ENCODE peak calls at places on chromosome 18, in seven cellular contexts. One of them, this sample, is unnamed.
A peak's percentile ranks its signal among the peaks of the same experiment; 100 is the strongest.

GRCh38 chr18:28626757-28627156 is 449.8 kb upstream of the CDH2 start:
- DNase-seq in GM23248: no peak
- DNase-seq in tibial artery: no peak
- DNase-seq in CD8-positive, alpha-beta T cell: no peak
- DNase-seq in neural progenitor cell: no peak
- DNase-seq in upper lobe of right lung: no peak
- DNase-seq in thoracic aorta: no peak
- DNase-seq in this sample: no peak

GRCh38 chr18:69658137-69658536 is 257.4 kb downstream of the DOK6 start:
- DNase-seq in GM23248: peak; percentile 32
- DNase-seq in tibial artery: no peak
- DNase-seq in CD8-positive, alpha-beta T cell: no peak
- DNase-seq in neural progenitor cell: no peak
- DNase-seq in upper lobe of right lung: no peak
- DNase-seq in thoracic aorta: no peak
- DNase-seq in this sample: no peak

GRCh38 chr18:79902640-79903039 is 48.8 kb downstream of the SLC66A2 start:
- DNase-seq in GM23248: no peak
- DNase-seq in tibial artery: peak; percentile 15
- DNase-seq in CD8-positive, alpha-beta T cell: no peak
- DNase-seq in neural progenitor cell: no peak
- DNase-seq in upper lobe of right lung: peak; percentile 57
- DNase-seq in thoracic aorta: no peak
- DNase-seq in this sample: no peak

GRCh38 chr18:44589709-44590108 is 91.0 kb upstream of the SETBP1 start:
- DNase-seq in GM23248: peak; percentile 84
- DNase-seq in tibial artery: no peak
- DNase-seq in CD8-positive, alpha-beta T cell: no peak
- DNase-seq in neural progenitor cell: no peak
- DNase-seq in upper lobe of right lung: no peak
- DNase-seq in thoracic aorta: no peak
- DNase-seq in this sample: no peak

GRCh38 chr18:9365406-9365805 is 30.8 kb downstream of the TWSG1 start:
- DNase-seq in GM23248: peak; percentile 38
- DNase-seq in tibial artery: no peak
- DNase-seq in CD8-positive, alpha-beta T cell: no peak
- DNase-seq in neural progenitor cell: no peak
- DNase-seq in upper lobe of right lung: no peak
- DNase-seq in thoracic aorta: no peak
- DNase-seq in this sample: no peak

GRCh38 chr18:23593720-23594119 is 7.4 kb upstream of the NPC1 start:
- DNase-seq in GM23248: peak; percentile 95
- DNase-seq in tibial artery: no peak
- DNase-seq in CD8-positive, alpha-beta T cell: no peak
- DNase-seq in neural progenitor cell: no peak
- DNase-seq in upper lobe of right lung: no peak
- DNase-seq in thoracic aorta: no peak
- DNase-seq in this sample: no peak

GRCh38 chr18:39732918-39733317 is 2167.3 kb upstream of the CELF4 start:
- DNase-seq in GM23248: no peak
- DNase-seq in tibial artery: no peak
- DNase-seq in CD8-positive, alpha-beta T cell: no peak
- DNase-seq in neural progenitor cell: no peak
- DNase-seq in upper lobe of right lung: no peak
- DNase-seq in thoracic aorta: no peak
- DNase-seq in this sample: no peak

GRCh38 chr18:77062518-77063003 is 70.0 kb downstream of the MBP start:
- DNase-seq in GM23248: no peak
- DNase-seq in tibial artery: no peak
- DNase-seq in CD8-positive, alpha-beta T cell: peak; percentile 51
- DNase-seq in neural progenitor cell: no peak
- DNase-seq in upper lobe of right lung: no peak
- DNase-seq in thoracic aorta: no peak
- DNase-seq in this sample: no peak

GRCh38 chr18:55509631-55510372 is 78.2 kb downstream of the TCF4 start:
- DNase-seq in GM23248: peak; percentile 88
- DNase-seq in tibial artery: no peak
- DNase-seq in CD8-positive, alpha-beta T cell: no peak
- DNase-seq in neural progenitor cell: no peak
- DNase-seq in upper lobe of right lung: no peak
- DNase-seq in thoracic aorta: no peak
- DNase-seq in this sample: no peak

GRCh38 chr18:13379062-13379800 is 160.7 kb downstream of the LDLRAD4 start:
- DNase-seq in GM23248: no peak
- DNase-seq in tibial artery: no peak
- DNase-seq in CD8-positive, alpha-beta T cell: no peak
- DNase-seq in neural progenitor cell: no peak
- DNase-seq in upper lobe of right lung: no peak
- DNase-seq in thoracic aorta: no peak
- DNase-seq in this sample: no peak

GRCh38 chr18:61842146-61842545 is 50.7 kb downstream of the RNF152 start:
- DNase-seq in GM23248: no peak
- DNase-seq in tibial artery: no peak
- DNase-seq in CD8-positive, alpha-beta T cell: no peak
- DNase-seq in neural progenitor cell: no peak
- DNase-seq in upper lobe of right lung: no peak
- DNase-seq in thoracic aorta: no peak
- DNase-seq in this sample: no peak

GRCh38 chr18:12236934-12237832 is 17.0 kb upstream of the CIDEA start:
- DNase-seq in GM23248: peak; percentile 77
- DNase-seq in tibial artery: peak; percentile 65
- DNase-seq in CD8-positive, alpha-beta T cell: peak; percentile 52
- DNase-seq in neural progenitor cell: peak; percentile 83
- DNase-seq in upper lobe of right lung: peak; percentile 89
- DNase-seq in thoracic aorta: no peak
- DNase-seq in this sample: peak; percentile 79

GRCh38 chr18:11245889-11246288 is 96.5 kb upstream of the PIEZO2 start:
- DNase-seq in GM23248: peak; percentile 64
- DNase-seq in tibial artery: no peak
- DNase-seq in CD8-positive, alpha-beta T cell: no peak
- DNase-seq in neural progenitor cell: no peak
- DNase-seq in upper lobe of right lung: no peak
- DNase-seq in thoracic aorta: no peak
- DNase-seq in this sample: no peak

GRCh38 chr18:8426401-8426800 is 182.8 kb upstream of the RAB12 start:
- DNase-seq in GM23248: no peak
- DNase-seq in tibial artery: no peak
- DNase-seq in CD8-positive, alpha-beta T cell: no peak
- DNase-seq in neural progenitor cell: peak; percentile 44
- DNase-seq in upper lobe of right lung: no peak
- DNase-seq in thoracic aorta: no peak
- DNase-seq in this sample: no peak

GRCh38 chr18:59996370-59996966 is 96.7 kb downstream of the PMAIP1 start:
- DNase-seq in GM23248: peak; percentile 68
- DNase-seq in tibial artery: no peak
- DNase-seq in CD8-positive, alpha-beta T cell: no peak
- DNase-seq in neural progenitor cell: peak; percentile 54
- DNase-seq in upper lobe of right lung: no peak
- DNase-seq in thoracic aorta: no peak
- DNase-seq in this sample: peak; percentile 26

DNA sequence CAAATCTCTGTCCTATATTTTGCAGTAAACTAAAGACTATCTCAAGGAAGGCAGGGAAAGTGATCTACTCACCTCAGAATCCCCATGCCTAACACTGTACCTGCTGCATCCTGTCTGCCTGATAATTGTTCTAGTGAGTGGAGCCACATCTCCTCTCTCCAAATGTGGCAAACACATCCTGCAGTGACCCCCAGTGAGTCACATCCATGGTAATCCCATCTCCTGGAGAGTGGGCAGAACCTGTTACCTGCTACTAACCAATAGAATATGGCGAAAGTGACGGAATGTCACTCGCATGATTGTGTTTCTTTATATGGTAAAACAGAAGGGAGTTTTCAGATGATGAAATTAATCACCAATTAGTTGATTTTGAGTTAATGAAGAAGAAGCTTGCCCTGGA is 353.8 kb upstream of the DLGAP1 start:
- DNase-seq in GM23248: no peak
- DNase-seq in tibial artery: no peak
- DNase-seq in CD8-positive, alpha-beta T cell: no peak
- DNase-seq in neural progenitor cell: no peak
- DNase-seq in upper lobe of right lung: no peak
- DNase-seq in thoracic aorta: no peak
- DNase-seq in this sample: no peak
- H3K9me3 ChIP-seq in GM23248: no peaks in the 10 kb centered on the region
- H3K9me3 ChIP-seq in tibial artery: no peaks in the 10 kb centered on the region
- H3K9me3 ChIP-seq in CD8-positive, alpha-beta T cell: no peaks in the 10 kb centered on the region
- H3K9me3 ChIP-seq in neural progenitor cell: no peaks in the 10 kb centered on the region
- H3K9me3 ChIP-seq in upper lobe of right lung: no peaks in the 10 kb centered on the region
- H3K9me3 ChIP-seq in thoracic aorta: no peaks in the 10 kb centered on the region
- H3K9me3 ChIP-seq in this sample: no peaks in the 10 kb centered on the region

DNA sequence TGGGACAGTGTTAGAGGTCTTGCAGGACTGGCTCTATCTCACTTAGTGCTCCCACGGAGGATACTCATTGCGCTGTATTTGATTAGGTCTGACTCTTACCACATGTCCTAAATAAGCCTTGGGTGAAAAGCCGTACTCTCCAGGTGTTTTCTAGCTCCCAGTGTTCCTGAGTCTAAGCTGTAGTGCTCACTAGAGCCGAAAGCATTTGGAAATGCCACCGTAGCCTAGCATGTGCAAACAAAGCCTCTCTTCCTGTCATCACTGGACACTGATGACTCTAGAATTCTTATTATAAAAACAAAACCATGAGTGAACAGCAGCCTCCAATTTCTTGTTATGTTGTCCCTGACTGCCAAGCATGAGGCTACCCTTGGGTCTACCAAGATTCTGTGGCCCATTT is 206.2 kb downstream of the TPGS2 start:
- DNase-seq in GM23248: no peak
- DNase-seq in tibial artery: no peak
- DNase-seq in CD8-positive, alpha-beta T cell: no peak
- DNase-seq in neural progenitor cell: no peak
- DNase-seq in upper lobe of right lung: no peak
- DNase-seq in thoracic aorta: no peak
- DNase-seq in this sample: no peak
- H3K27me3 ChIP-seq in GM23248: no peaks in the 10 kb centered on the region
- H3K27me3 ChIP-seq in tibial artery: no peaks in the 10 kb centered on the region
- H3K27me3 ChIP-seq in CD8-positive, alpha-beta T cell: peaks cover 3% of the 10 kb centered on the region
- H3K27me3 ChIP-seq in neural progenitor cell: no peaks in the 10 kb centered on the region
- H3K27me3 ChIP-seq in upper lobe of right lung: no peaks in the 10 kb centered on the region
- H3K27me3 ChIP-seq in thoracic aorta: no peaks in the 10 kb centered on the region
- H3K27me3 ChIP-seq in this sample: no peaks in the 10 kb centered on the region

GRCh38 chr18:78766651-78767533 is 212.7 kb upstream of the SALL3 start:
- DNase-seq in GM23248: no peak
- DNase-seq in tibial artery: no peak
- DNase-seq in CD8-positive, alpha-beta T cell: no peak
- DNase-seq in neural progenitor cell: no peak
- DNase-seq in upper lobe of right lung: no peak
- DNase-seq in thoracic aorta: no peak
- DNase-seq in this sample: no peak

GRCh38 chr18:78768655-78769501 is 210.7 kb upstream of the SALL3 start:
- DNase-seq in GM23248: no peak
- DNase-seq in tibial artery: no peak
- DNase-seq in CD8-positive, alpha-beta T cell: no peak
- DNase-seq in neural progenitor cell: no peak
- DNase-seq in upper lobe of right lung: no peak
- DNase-seq in thoracic aorta: no peak
- DNase-seq in this sample: no peak

GRCh38 chr18:78769502-78770113 is 210.0 kb upstream of the SALL3 start:
- DNase-seq in GM23248: no peak
- DNase-seq in tibial artery: no peak
- DNase-seq in CD8-positive, alpha-beta T cell: no peak
- DNase-seq in neural progenitor cell: no peak
- DNase-seq in upper lobe of right lung: no peak
- DNase-seq in thoracic aorta: no peak
- DNase-seq in this sample: no peak

GRCh38 chr18:78767648-78768071 is 212.0 kb upstream of the SALL3 start:
- DNase-seq in GM23248: no peak
- DNase-seq in tibial artery: no peak
- DNase-seq in CD8-positive, alpha-beta T cell: no peak
- DNase-seq in neural progenitor cell: no peak
- DNase-seq in upper lobe of right lung: peak; percentile 62
- DNase-seq in thoracic aorta: no peak
- DNase-seq in this sample: no peak

DNA sequence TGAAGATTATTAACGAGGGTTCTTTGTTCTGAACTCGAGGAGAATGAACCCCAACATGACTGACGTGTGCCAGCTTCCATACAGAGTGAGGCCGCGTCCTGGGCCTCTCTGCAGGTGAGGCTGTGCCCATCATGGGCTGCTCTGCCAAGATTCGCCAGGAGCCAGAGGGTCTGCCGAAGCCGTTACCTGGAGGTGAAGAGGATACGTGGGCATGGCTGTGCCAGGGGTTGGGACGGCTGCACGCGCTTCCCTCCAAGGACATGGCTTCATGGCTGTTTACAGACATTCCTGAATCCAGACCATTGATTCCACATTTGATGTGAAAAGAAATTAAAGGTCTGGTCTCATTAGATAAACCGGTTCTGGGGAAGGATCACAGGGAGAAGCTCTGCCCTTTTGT is 211.4 kb upstream of the SALL3 start:
- DNase-seq in GM23248: no peak
- DNase-seq in tibial artery: no peak
- DNase-seq in CD8-positive, alpha-beta T cell: no peak
- DNase-seq in neural progenitor cell: no peak
- DNase-seq in upper lobe of right lung: no peak
- DNase-seq in thoracic aorta: no peak
- DNase-seq in this sample: no peak
- H3K36me3 ChIP-seq in GM23248: no peaks in the 10 kb centered on the region
- H3K36me3 ChIP-seq in tibial artery: no peaks in the 10 kb centered on the region
- H3K36me3 ChIP-seq in CD8-positive, alpha-beta T cell: no peaks in the 10 kb centered on the region
- H3K36me3 ChIP-seq in neural progenitor cell: no peaks in the 10 kb centered on the region
- H3K36me3 ChIP-seq in upper lobe of right lung: no peaks in the 10 kb centered on the region
- H3K36me3 ChIP-seq in thoracic aorta: no peaks in the 10 kb centered on the region
- H3K36me3 ChIP-seq in this sample: no peaks in the 10 kb centered on the region

GRCh38 chr18:57709335-57709734 is 87.7 kb upstream of the NARS1 start:
- DNase-seq in GM23248: no peak
- DNase-seq in tibial artery: no peak
- DNase-seq in CD8-positive, alpha-beta T cell: no peak
- DNase-seq in neural progenitor cell: no peak
- DNase-seq in upper lobe of right lung: no peak
- DNase-seq in thoracic aorta: no peak
- DNase-seq in this sample: no peak

GRCh38 chr18:57710226-57710625 is 88.6 kb upstream of the NARS1 start:
- DNase-seq in GM23248: no peak
- DNase-seq in tibial artery: no peak
- DNase-seq in CD8-positive, alpha-beta T cell: no peak
- DNase-seq in neural progenitor cell: no peak
- DNase-seq in upper lobe of right lung: no peak
- DNase-seq in thoracic aorta: no peak
- DNase-seq in this sample: no peak

GRCh38 chr18:57716550-57716949 is 86.6 kb downstream of the ATP8B1 start:
- DNase-seq in GM23248: no peak
- DNase-seq in tibial artery: no peak
- DNase-seq in CD8-positive, alpha-beta T cell: no peak
- DNase-seq in neural progenitor cell: no peak
- DNase-seq in upper lobe of right lung: no peak
- DNase-seq in thoracic aorta: no peak
- DNase-seq in this sample: no peak

GRCh38 chr18:57715671-57716070 is 87.4 kb downstream of the ATP8B1 start:
- DNase-seq in GM23248: no peak
- DNase-seq in tibial artery: no peak
- DNase-seq in CD8-positive, alpha-beta T cell: no peak
- DNase-seq in neural progenitor cell: no peak
- DNase-seq in upper lobe of right lung: no peak
- DNase-seq in thoracic aorta: no peak
- DNase-seq in this sample: no peak

DNA sequence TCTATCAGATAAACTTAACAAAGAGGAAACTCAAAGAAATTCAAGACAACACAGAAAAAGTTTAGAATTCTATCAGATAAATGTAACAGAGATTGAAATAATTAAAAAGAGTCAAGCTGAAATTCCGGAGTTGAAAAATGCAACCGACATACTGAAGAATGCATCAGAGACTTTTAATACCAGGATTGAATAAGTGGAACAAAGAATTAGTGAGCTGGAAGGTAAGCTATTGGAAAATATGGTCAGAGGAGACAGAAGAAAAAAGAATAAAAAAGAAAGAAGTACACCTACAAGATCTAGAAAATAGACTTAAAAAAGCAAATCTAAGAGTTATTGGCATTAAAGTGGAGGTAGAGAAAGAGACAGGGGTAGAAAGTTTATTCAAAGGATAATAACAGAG is 88.0 kb downstream of the ATP8B1 start:
- DNase-seq in GM23248: no peak
- DNase-seq in tibial artery: no peak
- DNase-seq in CD8-positive, alpha-beta T cell: no peak
- DNase-seq in neural progenitor cell: no peak
- DNase-seq in upper lobe of right lung: no peak
- DNase-seq in thoracic aorta: no peak
- DNase-seq in this sample: no peak
- H3K9me3 ChIP-seq in GM23248: no peaks in the 10 kb centered on the region
- H3K9me3 ChIP-seq in tibial artery: no peaks in the 10 kb centered on the region
- H3K9me3 ChIP-seq in CD8-positive, alpha-beta T cell: peaks cover 4% of the 10 kb centered on the region
- H3K9me3 ChIP-seq in neural progenitor cell: no peaks in the 10 kb centered on the region
- H3K9me3 ChIP-seq in upper lobe of right lung: no peaks in the 10 kb centered on the region
- H3K9me3 ChIP-seq in thoracic aorta: no peaks in the 10 kb centered on the region
- H3K9me3 ChIP-seq in this sample: no peaks in the 10 kb centered on the region

This sample was measured in body of pancreas.